ENCODE peak calls at places on chromosomes 6 and 20, in four cellular contexts. S, Y, W and H are unnamed samples.

GRCh38 chr20:14069796-14070195 is 74.5 kb downstream of the MACROD2 start:
- DNase-seq in S (no peak), Y (no peak), W (peak), H (no peak)

GRCh38 chr6:47153066-47153755 is 111.1 kb upstream of the ADGRF1 start:
- DNase-seq in S (no peak), Y (no peak), W (peak), H (peak)

GRCh38 chr6:3526962-3527796 is 70.3 kb upstream of the SLC22A23 start:
- DNase-seq in S (no peak), Y (no peak), W (no peak), H (peak)

GRCh38 chr6:119643866-119644265 is 294.3 kb upstream of the MAN1A1 start:
- DNase-seq in S (no peak), Y (no peak), W (peak), H (no peak)

GRCh38 chr6:129510930-129511329 is 199.0 kb downstream of the ARHGAP18 start:
- DNase-seq in S (no peak), Y (no peak), W (peak), H (no peak)

GRCh38 chr6:170584181-170584953 is at the start of gene PDCD2:
- DNase-seq in S (peak), Y (peak), W (peak), H (peak)

GRCh38 chr20:50273601-50274491 is 83.2 kb downstream of the CEBPB start:
- DNase-seq in S (no peak), Y (no peak), W (no peak), H (no peak)

GRCh38 chr6:160949531-160949930 is 42.0 kb upstream of the MAP3K4 start:
- DNase-seq in S (no peak), Y (no peak), W (no peak), H (no peak)

GRCh38 chr6:110951986-110952794 is 6.3 kb upstream of the GTF3C6 start:
- DNase-seq in S (no peak), Y (no peak), W (peak), H (peak)

GRCh38 chr20:21514553-21515251 is 838 bp upstream of the NKX2-2 start:
- DNase-seq in S (no peak), Y (no peak), W (no peak), H (no peak)

GRCh38 chr6:37980222-37980595 is 160.7 kb downstream of the ZFAND3 start:
- DNase-seq in S (no peak), Y (no peak), W (no peak), H (no peak)

GRCh38 chr20:9025643-9026042 is 43.2 kb upstream of the PLCB4 start:
- DNase-seq in S (no peak), Y (no peak), W (peak), H (peak)

GRCh38 chr6:170291271-170292110 is 613 bp upstream of the DLL1 start:
- DNase-seq in S (peak), Y (peak), W (no peak), H (no peak)

GRCh38 chr6:46254331-46254730 is 83.6 kb upstream of the ENPP5 start:
- DNase-seq in S (no peak), Y (no peak), W (no peak), H (no peak)

GRCh38 chr20:23178806-23179205 is 92.7 kb upstream of the CD93 start:
- DNase-seq in S (no peak), Y (no peak), W (no peak), H (peak)

GRCh38 chr6:87663434-87663833 is 38.6 kb downstream of the AKIRIN2 start:
- DNase-seq in S (no peak), Y (no peak), W (no peak), H (no peak)

GRCh38 chr20:5859611-5860010 is 90.7 kb downstream of the TRMT6 start:
- DNase-seq in S (no peak), Y (no peak), W (peak), H (peak)

GRCh38 chr6:34938268-34938667 is 49.2 kb downstream of the ANKS1A start:
- DNase-seq in S (no peak), Y (no peak), W (no peak), H (no peak)

GRCh38 chr6:118660218-118660569 is 8.8 kb upstream of the CEP85L start:
- DNase-seq in S (no peak), Y (peak), W (no peak), H (no peak)

GRCh38 chr20:54115172-54115854 is 44.9 kb upstream of the BCAS1 start:
- DNase-seq in S (no peak), Y (no peak), W (no peak), H (no peak)

GRCh38 chr6:67640462-67640861 is 994.6 kb upstream of the ADGRB3 start:
- DNase-seq in S (no peak), Y (no peak), W (peak), H (peak)

GRCh38 chr20:44215125-44215524 is 4.6 kb upstream of the OSER1 start:
- DNase-seq in S (peak), Y (peak), W (peak), H (peak)

GRCh38 chr20:41356951-41357350 is 9.7 kb downstream of the EMILIN3 start:
- DNase-seq in S (no peak), Y (no peak), W (no peak), H (no peak)

GRCh38 chr20:49701916-49702315 is 11.8 kb downstream of the B4GALT5 start:
- DNase-seq in S (no peak), Y (no peak), W (no peak), H (no peak)

GRCh38 chr6:97841763-97842162 is 558.7 kb upstream of the MMS22L start:
- DNase-seq in S (no peak), Y (no peak), W (peak), H (peak)

GRCh38 chr6:13101985-13102384 is 226.4 kb downstream of the TBC1D7 start:
- DNase-seq in S (no peak), Y (no peak), W (no peak), H (no peak)

GRCh38 chr20:1422756-1423155 is 29.9 kb upstream of the FKBP1A start:
- DNase-seq in S (no peak), Y (no peak), W (no peak), H (no peak)

GRCh38 chr6:98946877-98947410 is 802 bp downstream of the FBXL4 start:
- DNase-seq in S (peak), Y (peak), W (no peak), H (peak)

GRCh38 chr6:43083041-43083669 is 7.0 kb downstream of the PTK7 start:
- DNase-seq in S (no peak), Y (no peak), W (no peak), H (no peak)

GRCh38 chr6:43078651-43079050 is 2.5 kb downstream of the PTK7 start:
- DNase-seq in S (no peak), Y (no peak), W (peak), H (no peak)

GRCh38 chr6:43076928-43077809 is 1.1 kb downstream of the PTK7 start:
- DNase-seq in S (peak), Y (no peak), W (peak), H (peak)

GRCh38 chr6:43077981-43078411 is 1.9 kb downstream of the PTK7 start:
- DNase-seq in S (no peak), Y (no peak), W (peak), H (no peak)

GRCh38 chr6:43081043-43081442 is 4.9 kb downstream of the PTK7 start:
- DNase-seq in S (no peak), Y (no peak), W (no peak), H (no peak)
- TF ChIP-seq CTCF in S (no peak), Y (no peak), W (no peak), H (no peak)

GRCh38 chr6:149763866-149764265 is 14.3 kb downstream of the PCMT1 start:
- DNase-seq in S (no peak), Y (no peak), W (peak), H (peak)
- H3K4me3 ChIP-seq in S (no peak), Y (no peak), W (no peak), H (no peak)

GRCh38 chr20:32606107-32606506 is 21.0 kb upstream of the NOL4L start:
- DNase-seq in S (no peak), Y (no peak), W (no peak), H (no peak)
- TF ChIP-seq CTCF in S (no peak), Y (no peak), W (no peak), H (no peak)

DNA sequence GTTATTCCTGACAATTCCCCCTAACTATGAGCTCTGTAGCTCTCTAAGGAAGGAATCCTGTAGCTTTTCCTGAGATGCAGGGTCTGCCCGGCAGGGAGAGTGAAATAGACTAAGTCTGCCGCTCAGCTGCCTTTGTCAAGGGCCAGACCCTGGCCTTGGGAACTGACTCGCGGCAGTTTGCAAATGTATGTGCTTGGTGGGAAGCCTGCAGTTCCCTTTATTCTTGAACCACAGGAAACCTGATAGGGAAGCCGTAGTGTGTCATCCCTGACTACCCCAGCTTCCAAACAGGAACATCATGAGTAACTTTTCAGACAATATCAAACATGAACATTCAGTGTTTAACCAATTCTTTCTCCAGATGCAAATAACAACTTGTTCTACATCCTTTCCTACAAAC is 78.7 kb upstream of the IFNGR1 start:
- DNase-seq in S (no peak), Y (no peak), W (peak), H (no peak)
- H3K4me3 ChIP-seq in S (no peak), Y (no peak), W (no peak), H (no peak)

GRCh38 chr20:38473353-38473795 is 731 bp downstream of the RALGAPB start:
- DNase-seq in S (no peak), Y (no peak), W (peak), H (peak)
- TF ChIP-seq CTCF in S (no peak), Y (no peak), W (no peak), H (peak)

GRCh38 chr6:132115714-132116366 is 164.7 kb upstream of the CCN2 start:
- DNase-seq in S (no peak), Y (no peak), W (no peak), H (peak)
- H3K4me3 ChIP-seq in S (no peak), Y (peak), W (no peak), H (peak)

GRCh38 chr20:11978496-11978895 is 60.8 kb downstream of the BTBD3 start:
- DNase-seq in S (no peak), Y (no peak), W (no peak), H (no peak)

GRCh38 chr20:11979306-11980128 is 61.8 kb downstream of the BTBD3 start:
- DNase-seq in S (no peak), Y (no peak), W (no peak), H (no peak)

GRCh38 chr20:11982289-11982957 is 64.7 kb downstream of the BTBD3 start:
- DNase-seq in S (no peak), Y (no peak), W (no peak), H (no peak)

GRCh38 chr20:11981366-11981947 is 63.8 kb downstream of the BTBD3 start:
- DNase-seq in S (no peak), Y (no peak), W (no peak), H (no peak)

DNA sequence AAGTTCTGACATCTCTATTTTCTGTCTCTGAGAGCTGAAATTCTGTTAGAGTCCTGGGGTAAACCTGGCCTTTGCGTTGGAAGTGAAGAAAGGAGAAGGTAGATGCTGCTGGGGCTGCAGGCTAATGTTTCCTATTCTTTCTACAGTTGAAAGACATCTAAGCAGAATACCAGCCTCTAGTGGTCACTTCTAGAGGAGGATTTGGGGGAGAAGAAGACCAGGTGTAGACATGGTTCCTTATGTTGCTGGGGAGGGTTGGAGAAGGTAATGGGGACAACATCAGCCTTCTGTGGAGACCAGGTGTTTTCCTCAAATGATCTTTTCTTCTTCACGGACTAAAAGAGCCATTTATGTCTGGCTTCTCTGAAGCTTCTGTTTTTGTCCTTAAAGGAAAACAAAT is 62.6 kb downstream of the BTBD3 start:
- DNase-seq in S (no peak), Y (no peak), W (no peak), H (no peak)
- TF ChIP-seq CTCF in S (no peak), Y (no peak), W (no peak), H (peak)

DNA sequence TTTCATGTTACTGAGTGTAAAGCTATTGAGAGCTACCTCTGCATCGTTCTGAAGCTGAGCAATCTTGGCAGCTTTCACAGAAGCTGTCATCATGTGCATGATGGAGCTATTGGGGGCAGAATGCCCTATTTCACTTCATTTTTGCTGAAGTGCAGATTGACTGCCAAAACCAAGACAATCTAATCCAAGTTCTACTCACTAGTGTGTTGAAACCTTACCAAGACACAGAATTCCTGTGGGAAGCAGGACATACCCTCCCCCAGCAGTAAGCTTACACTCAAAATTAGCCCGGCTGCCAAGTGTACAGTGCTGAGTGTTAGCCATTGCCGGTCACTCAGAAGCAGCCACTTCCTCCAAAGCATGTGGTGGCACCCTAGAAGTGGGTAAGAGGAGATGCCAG is 177.3 kb upstream of the TENT5A start:
- DNase-seq in S (no peak), Y (no peak), W (peak), H (peak)
- H3K4me3 ChIP-seq in S (no peak), Y (no peak), W (no peak), H (no peak)

DNA sequence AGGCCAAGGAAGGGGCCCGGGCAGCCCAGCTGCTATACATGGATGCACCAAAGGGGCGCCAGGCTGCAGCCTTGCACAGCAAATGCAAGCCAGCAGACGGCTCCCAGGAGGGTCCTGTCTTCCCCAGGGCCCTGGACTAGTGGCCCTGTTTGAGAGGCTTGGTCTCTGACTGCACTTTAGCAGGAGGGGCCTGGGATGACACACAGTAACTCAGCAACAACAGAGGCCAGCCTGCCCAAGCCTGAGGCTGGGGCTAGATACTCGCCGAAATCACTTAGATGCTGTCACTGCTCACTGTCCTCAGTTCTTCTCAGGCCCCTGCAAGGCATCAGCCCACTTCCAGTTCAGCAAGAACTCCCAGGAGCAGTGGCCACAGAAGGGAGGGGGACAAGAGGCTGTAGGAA is 73.5 kb downstream of the TRAM2 start:
- DNase-seq in S (no peak), Y (no peak), W (no peak), H (no peak)
- TF ChIP-seq CTCF in S (no peak), Y (no peak), W (peak), H (peak)